ENCODE peak calls at places on chromosomes 6 and 20, in four cellular contexts. I is RWPE1, H is mammary epithelial cell, K is AG04449. A is an unnamed sample.

GRCh38 chr20:6265204-6265904 is 142.5 kb upstream of the FERMT1 start:
- DNase-seq in K (peak; percentile 4), H (peak; percentile 41), I (peak; percentile 59), A (peak; percentile 70)

GRCh38 chr6:148885154-148885870 is 138.5 kb downstream of the UST start:
- DNase-seq in H (peak; percentile 60), K (peak; percentile 17), I (peak; percentile 52), A (peak; percentile 72)

GRCh38 chr6:71349976-71350615 is 61.5 kb downstream of the OGFRL1 start:
- DNase-seq in H (no peak), I (no peak), K (no peak), A (peak; percentile 10)

GRCh38 chr6:157385482-157385881 is 4.5 kb downstream of the ZDHHC14 start:
- DNase-seq in I (no peak), K (no peak), H (no peak), A (no peak)

GRCh38 chr20:25058797-25059486 is 1.0 kb upstream of the ACSS1 start:
- DNase-seq in K (no peak), H (no peak), I (no peak), A (no peak)

GRCh38 chr20:35166242-35166830 is 5.5 kb upstream of the PROCR start:
- DNase-seq in K (no peak), H (no peak), I (no peak), A (no peak)

GRCh38 chr6:168778201-168778600 is 337.2 kb downstream of the SMOC2 start:
- DNase-seq in K (no peak), I (no peak), H (no peak), A (no peak)

GRCh38 chr6:107618672-107619071 is 128.8 kb downstream of the SOBP start:
- DNase-seq in I (no peak), K (no peak), H (no peak), A (no peak)

GRCh38 chr6:130259140-130259539 is 36.4 kb upstream of the SAMD3 start:
- DNase-seq in H (no peak), K (no peak), I (no peak), A (no peak)

GRCh38 chr6:90484903-90485302 is 102.0 kb downstream of the MAP3K7 start:
- DNase-seq in H (no peak), K (no peak), I (no peak), A (no peak)

GRCh38 chr6:77440206-77440976 is 22.9 kb downstream of the HTR1B start:
- DNase-seq in K (no peak), H (no peak), I (no peak), A (no peak)

GRCh38 chr6:136225496-136225895 is 24.6 kb downstream of the MTFR2 start:
- DNase-seq in I (no peak), K (no peak), H (peak; percentile 33), A (no peak)

GRCh38 chr20:10524643-10525042 is 89.5 kb downstream of the SLX4IP start:
- DNase-seq in I (peak; percentile 55), K (no peak), H (peak; percentile 90), A (peak; percentile 89)

GRCh38 chr6:26223677-26224546 is 136.7 kb downstream of the HFE start:
- DNase-seq in H (peak; percentile 91), I (peak; percentile 78), K (no peak), A (peak; percentile 94)

GRCh38 chr6:166381381-166381732 is 1.4 kb downstream of the MPC1 start:
- DNase-seq in K (no peak), H (no peak), I (no peak), A (no peak)

GRCh38 chr6:15956205-15957106 is 172.4 kb upstream of the MYLIP start:
- DNase-seq in H (no peak), I (no peak), K (no peak), A (no peak)

GRCh38 chr20:11838076-11838636 is 79.5 kb upstream of the BTBD3 start:
- DNase-seq in K (no peak), I (no peak), H (no peak), A (no peak)
- TF ChIP-seq CTCF in K (no peak), I (no peak), H (no peak), A (peak; percentile 38)

GRCh38 chr20:61724376-61724775 is 341.3 kb downstream of the TAF4 start:
- DNase-seq in H (no peak), I (no peak), K (no peak), A (no peak)
- TF ChIP-seq CTCF in H (peak; percentile 28), I (no peak), K (peak; percentile 8), A (peak; percentile 46)

GRCh38 chr6:28429781-28430180 is 13.5 kb downstream of the ZSCAN23 start:
- DNase-seq in K (no peak), H (no peak), I (no peak), A (no peak)

GRCh38 chr6:28436404-28436803 is 6.9 kb downstream of the ZSCAN23 start:
- DNase-seq in H (no peak), K (no peak), I (no peak), A (no peak)

GRCh38 chr6:28433119-28433518 is 10.2 kb downstream of the ZSCAN23 start:
- DNase-seq in K (no peak), I (no peak), H (no peak), A (no peak)
- TF ChIP-seq CTCF in K (no peak), I (no peak), H (no peak), A (no peak)

GRCh38 chr6:20559924-20560551 is 25.8 kb downstream of the CDKAL1 start:
- DNase-seq in I (no peak), H (no peak), K (no peak), A (no peak)
- TF ChIP-seq CTCF in I (peak; percentile 27), H (peak; percentile 4), K (no peak), A (no peak)

GRCh38 chr20:16246870-16247269 is 326.4 kb downstream of the KIF16B start:
- DNase-seq in I (no peak), H (no peak), K (no peak), A (no peak)

GRCh38 chr20:16240355-16240754 is 332.9 kb downstream of the KIF16B start:
- DNase-seq in H (no peak), K (no peak), I (no peak), A (no peak)

GRCh38 chr20:16245879-16246278 is 327.4 kb downstream of the KIF16B start:
- DNase-seq in H (no peak), K (no peak), I (no peak), A (no peak)

DNA sequence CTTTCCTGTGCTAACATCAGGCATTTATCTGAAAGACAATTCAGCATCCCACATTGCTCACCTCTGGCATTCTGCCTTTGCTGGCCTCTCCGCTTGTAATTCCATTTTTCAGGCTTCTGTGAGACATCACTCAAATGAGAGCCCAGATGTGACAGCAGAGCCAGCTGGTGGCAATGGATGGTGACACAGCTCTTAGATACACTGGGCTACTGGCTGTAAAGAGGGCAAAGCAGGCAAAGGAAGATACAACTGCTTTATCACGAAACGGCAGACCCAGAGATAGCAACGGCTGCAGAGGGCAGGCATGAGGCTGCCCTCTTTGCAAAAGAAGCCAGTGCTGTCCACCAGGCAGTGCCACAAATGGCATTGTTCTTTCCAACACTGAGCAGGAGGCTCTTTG is 329.8 kb downstream of the KIF16B start:
- DNase-seq in I (no peak), K (no peak), H (no peak), A (no peak)
- TF ChIP-seq CTCF in I (no peak), K (no peak), H (no peak), A (no peak)

DNA sequence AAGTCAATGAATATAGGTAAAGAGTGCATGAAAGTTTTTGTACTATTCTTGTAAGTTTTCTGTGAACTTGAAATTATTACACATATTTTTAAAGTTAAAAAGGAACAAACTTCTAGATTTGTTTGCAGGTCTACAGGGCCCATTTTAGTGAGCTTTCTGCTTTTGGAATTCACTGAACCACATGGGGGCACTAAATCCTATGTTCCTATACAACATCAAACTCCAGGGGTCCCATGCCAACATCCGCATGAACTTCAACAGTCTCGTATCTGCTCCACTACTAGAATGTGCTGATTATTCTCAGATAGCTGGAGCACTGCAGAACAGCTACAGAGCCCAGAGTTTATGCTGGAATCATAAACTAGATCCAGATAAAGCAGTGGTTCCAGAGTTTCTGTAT is 347.9 kb upstream of the SPTLC3 start:
- DNase-seq in K (no peak), I (no peak), H (peak; percentile 6), A (no peak)
- TF ChIP-seq CTCF in K (no peak), I (no peak), H (peak; percentile 22), A (peak; percentile 4)

GRCh38 chr20:16241911-16242310 is 331.3 kb downstream of the KIF16B start:
- DNase-seq in H (peak; percentile 11), I (no peak), K (no peak), A (peak; percentile 20)
- TF ChIP-seq CTCF in H (no peak), I (no peak), K (no peak), A (no peak)

GRCh38 chr6:32168350-32168749 is 4.0 kb downstream of the EGFL8 start:
- DNase-seq in I (no peak), H (no peak), K (no peak), A (no peak)

GRCh38 chr6:32167761-32168262 is 3.4 kb downstream of the EGFL8 start:
- DNase-seq in K (no peak), I (no peak), H (no peak), A (no peak)

GRCh38 chr6:32167154-32167760 is 2.9 kb downstream of the EGFL8 start:
- DNase-seq in I (no peak), H (no peak), K (no peak), A (no peak)

GRCh38 chr6:32164295-32164694 is at the start of gene EGFL8:
- DNase-seq in H (no peak), I (no peak), K (no peak), A (no peak)

DNA sequence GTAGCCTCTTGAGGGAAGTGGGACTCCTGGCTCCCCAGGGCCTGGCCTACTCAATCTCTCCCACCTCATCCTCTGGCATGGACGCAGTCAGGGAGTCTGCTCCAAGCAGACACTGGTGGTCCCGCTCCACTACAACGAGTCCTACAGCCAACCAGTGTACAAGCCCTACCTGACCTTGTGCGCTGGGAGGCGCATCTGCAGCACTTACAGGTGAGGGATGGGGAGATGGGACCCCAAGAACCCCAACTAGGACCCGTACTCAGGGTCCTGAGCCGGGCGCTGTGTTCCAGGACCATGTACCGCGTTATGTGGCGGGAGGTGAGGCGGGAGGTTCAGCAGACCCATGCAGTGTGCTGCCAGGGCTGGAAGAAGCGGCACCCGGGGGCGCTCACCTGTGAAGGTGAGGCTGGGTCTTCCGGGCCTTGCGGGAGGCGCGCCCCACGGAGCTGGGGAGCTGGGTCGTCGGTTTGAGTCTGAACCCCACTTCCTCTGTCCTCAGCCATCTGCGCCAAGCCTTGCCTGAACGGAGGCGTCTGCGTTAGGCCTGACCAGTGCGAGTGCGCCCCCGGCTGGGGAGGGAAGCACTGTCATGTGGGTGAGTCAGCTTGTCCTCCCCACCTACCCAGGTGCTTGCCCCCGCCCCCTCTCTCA is 2.1 kb downstream of the EGFL8 start:
- DNase-seq in K (no peak), I (no peak), H (no peak), A (no peak)
- TF ChIP-seq CTCF in K (no peak), I (no peak), H (no peak), A (peak; percentile 24)

GRCh38 chr6:39302669-39303424 is 11.4 kb downstream of the KCNK17 start:
- DNase-seq in K (no peak), H (peak; percentile 56), I (peak; percentile 85), A (peak; percentile 32)

GRCh38 chr6:39300739-39301138 is 13.5 kb downstream of the KCNK17 start:
- DNase-seq in H (no peak), K (no peak), I (no peak), A (no peak)

GRCh38 chr6:39303425-39304153 is 10.6 kb downstream of the KCNK17 start:
- DNase-seq in K (no peak), I (no peak), H (no peak), A (no peak)

GRCh38 chr6:39302011-39302410 is 12.2 kb downstream of the KCNK17 start:
- DNase-seq in K (no peak), I (no peak), H (no peak), A (no peak)

GRCh38 chr6:39301606-39302005 is 12.6 kb downstream of the KCNK17 start:
- DNase-seq in I (no peak), H (no peak), K (no peak), A (no peak)
- TF ChIP-seq CTCF in I (no peak), H (peak; percentile 10), K (peak; percentile 22), A (peak; percentile 37)

GRCh38 chr6:32375739-32376529 is 4.2 kb upstream of the TSBP1 start:
- DNase-seq in I (no peak), K (no peak), H (no peak), A (no peak)
- TF ChIP-seq CTCF in I (no peak), K (no peak), H (no peak), A (no peak)